ENCODE peak calls at places on chromosomes 13 and 19, in four cellular contexts. X, P, I and W are unnamed samples.
A peak's percentile ranks its signal among the peaks of the same experiment; 100 is the strongest.

GRCh38 chr13:77515785-77516184 is 19.7 kb upstream of the SCEL start:
- DNase-seq in X (no peak), P (no peak), I (no peak), W (no peak)

GRCh38 chr19:7088999-7089398 is 19.5 kb downstream of the ZNF557 start:
- DNase-seq in X (no peak), P (no peak), I (no peak), W (no peak)

GRCh38 chr19:44689290-44690130 is 9.4 kb upstream of the CEACAM16 start:
- DNase-seq in X (no peak), P (peak; percentile 84), I (peak; percentile 78), W (peak; percentile 72)

GRCh38 chr19:37931941-37932655 is 25.1 kb downstream of the SIPA1L3 start:
- DNase-seq in X (no peak), P (peak; percentile 14), I (peak; percentile 26), W (no peak)

GRCh38 chr13:33280923-33281322 is 4.6 kb downstream of the STARD13 start:
- DNase-seq in X (no peak), P (no peak), I (no peak), W (no peak)

GRCh38 chr13:46627462-46627861 is 74.5 kb downstream of the LRCH1 start:
- DNase-seq in X (no peak), P (no peak), I (no peak), W (no peak)

GRCh38 chr13:111359237-111359915 is 38.9 kb downstream of the TEX29 start:
- DNase-seq in X (peak; percentile 77), P (no peak), I (no peak), W (no peak)

GRCh38 chr13:34816118-34816517 is 126.0 kb upstream of the NBEA start:
- DNase-seq in X (no peak), P (no peak), I (no peak), W (no peak)

GRCh38 chr19:896434-896833 is 3.1 kb downstream of the RNU6-9 start:
- DNase-seq in X (no peak), P (no peak), I (no peak), W (no peak)

GRCh38 chr19:57282011-57282636 is 1.8 kb downstream of the ZNF460 start:
- DNase-seq in X (no peak), P (no peak), I (no peak), W (no peak)

GRCh38 chr13:109955598-109955997 is 169.2 kb upstream of the IRS2 start:
- DNase-seq in X (no peak), P (no peak), I (no peak), W (no peak)

GRCh38 chr13:20636079-20636478 is 67.4 kb upstream of the IL17D start:
- DNase-seq in X (no peak), P (no peak), I (no peak), W (no peak)

GRCh38 chr19:39449116-39449797 is 3.9 kb downstream of the SUPT5H start:
- DNase-seq in X (no peak), P (no peak), I (no peak), W (no peak)

GRCh38 chr19:44883962-44884361 is 7.1 kb upstream of the TOMM40 start:
- DNase-seq in X (no peak), P (no peak), I (no peak), W (no peak)

GRCh38 chr13:93925976-93926375 is 553.5 kb downstream of the DCT start:
- DNase-seq in X (no peak), P (no peak), I (no peak), W (no peak)

GRCh38 chr19:13621413-13621812 is 115.1 kb upstream of the CACNA1A start:
- DNase-seq in X (no peak), P (no peak), I (no peak), W (no peak)

GRCh38 chr19:50548191-50549058 is 19.8 kb downstream of the LRRC4B start:
- DNase-seq in X (no peak), P (no peak), I (no peak), W (no peak)

GRCh38 chr13:107203146-107203847 is 635.4 kb upstream of the ARGLU1 start:
- DNase-seq in X (no peak), P (peak; percentile 27), I (no peak), W (peak; percentile 25)
- TF ChIP-seq CTCF in X (no peak), P (peak; percentile 60), I (peak; percentile 45), W (peak; percentile 25)

GRCh38 chr19:47389150-47389556 is 30.2 kb downstream of the MEIS3 start:
- DNase-seq in X (no peak), P (no peak), I (no peak), W (no peak)
- TF ChIP-seq CTCF in X (no peak), P (no peak), I (no peak), W (no peak)

DNA sequence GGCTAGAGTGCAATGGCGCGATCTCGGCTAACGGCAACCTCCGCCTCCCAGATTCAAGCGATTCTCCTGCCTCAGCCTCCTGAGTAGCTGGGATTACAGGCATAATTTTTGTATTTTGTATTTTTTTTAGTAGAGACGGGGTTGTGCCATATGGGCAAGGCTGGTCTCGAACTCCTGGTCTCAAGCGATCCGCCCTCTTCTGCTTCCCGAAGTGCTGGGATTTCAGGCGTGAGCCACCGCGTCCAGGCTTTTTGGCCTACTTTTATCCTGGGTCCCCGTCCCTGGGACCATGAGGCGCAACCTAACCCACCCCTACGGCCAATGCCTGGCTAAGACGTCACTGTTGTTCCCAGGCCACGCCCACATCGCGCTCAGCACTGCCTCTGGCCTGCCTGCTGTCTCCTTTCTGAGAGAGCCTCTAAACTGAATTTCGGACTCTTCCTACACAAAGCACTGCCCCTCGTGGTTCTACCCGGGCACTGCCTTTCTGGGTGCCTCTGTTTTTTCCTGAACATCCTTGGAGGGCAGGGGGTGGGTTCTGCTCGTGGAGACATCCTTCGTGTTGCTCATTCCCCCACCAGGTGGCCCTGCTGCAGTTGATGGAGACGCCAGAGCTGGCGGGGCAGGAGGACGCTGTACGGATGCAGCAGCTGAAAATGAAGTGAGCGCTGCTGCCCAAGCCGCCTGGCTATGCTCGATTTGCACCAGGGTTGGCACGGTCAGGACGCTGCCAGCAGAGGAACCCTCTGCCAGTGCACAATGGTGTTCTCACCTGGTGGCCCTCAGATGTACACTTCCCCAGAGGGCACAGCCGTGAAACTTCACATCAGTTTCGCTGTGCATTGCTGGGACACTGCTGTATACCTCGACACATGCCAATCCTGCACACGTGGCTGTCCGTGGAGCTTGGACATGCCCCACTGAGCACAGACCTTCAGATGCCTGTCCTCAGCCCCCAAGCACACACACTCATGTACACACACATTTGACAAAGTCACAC is 2.0 kb downstream of the REX1BD start:
- DNase-seq in X (no peak), P (peak; percentile 74), I (no peak), W (peak; percentile 73)
- TF ChIP-seq CTCF in X (no peak), P (peak; percentile 58), I (no peak), W (peak; percentile 2)

DNA sequence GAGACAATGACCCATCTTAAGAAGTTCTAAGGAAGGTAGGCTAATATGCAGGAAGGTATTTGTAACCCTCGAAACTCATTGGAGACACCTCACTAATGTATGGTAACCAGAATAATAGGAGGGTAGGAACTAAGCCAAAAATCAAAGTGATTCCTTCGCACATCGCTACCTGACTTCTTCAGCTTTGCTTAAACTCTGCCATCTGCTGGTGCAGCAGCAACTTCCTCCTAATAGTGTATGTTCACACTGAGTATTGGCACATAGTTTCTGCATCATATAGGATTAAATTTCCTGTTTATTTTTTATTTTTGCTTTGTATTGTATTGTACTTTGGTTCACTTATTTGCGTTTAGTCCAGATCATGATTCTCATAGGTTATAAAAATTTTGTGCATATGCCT is 676.2 kb downstream of the GPC5 start:
- DNase-seq in X (no peak), P (no peak), I (no peak), W (no peak)
- TF ChIP-seq CTCF in X (no peak), P (peak; percentile 67), I (peak; percentile 28), W (peak; percentile 70)

GRCh38 chr13:113786262-113786841 is 27.3 kb downstream of the TMEM255B start:
- DNase-seq in X (no peak), P (no peak), I (no peak), W (no peak)
- TF ChIP-seq CTCF in X (no peak), P (no peak), I (no peak), W (no peak)

GRCh38 chr13:24865158-24865557 is 101.2 kb downstream of the RNF17 start:
- DNase-seq in X (no peak), P (no peak), I (no peak), W (no peak)
- TF ChIP-seq CTCF in X (no peak), P (peak; percentile 19), I (peak; percentile 28), W (no peak)

GRCh38 chr19:3578390-3578789 is 5.6 kb downstream of the HMG20B start:
- DNase-seq in X (no peak), P (no peak), I (no peak), W (no peak)
- TF ChIP-seq CTCF in X (no peak), P (no peak), I (no peak), W (no peak)